ENCODE peak calls at places on chromosomes 2 and 18, in seven cellular contexts. One of them, this sample, is unnamed.

GRCh38 chr2:3631851-3632659 is 25.9 kb upstream of the ALLC start:
- DNase-seq in NCI-H226: no peak
- DNase-seq in NCI-H1092: no peak
- DNase-seq in aorta: no peak
- DNase-seq in hepatocyte: no peak
- DNase-seq in activated CD8-positive, alpha-beta memory T cell treated with anti-CD3 and anti-CD28 coated beads, Interleukin-2, amount 50 U/mL, for 48 hours: peak
- DNase-seq in hypothalamus: no peak
- DNase-seq in this sample: no peak

GRCh38 chr2:1940660-1941059 is 196.3 kb upstream of the PXDN start:
- DNase-seq in NCI-H226: no peak
- DNase-seq in NCI-H1092: no peak
- DNase-seq in aorta: no peak
- DNase-seq in hepatocyte: no peak
- DNase-seq in activated CD8-positive, alpha-beta memory T cell treated with anti-CD3 and anti-CD28 coated beads, Interleukin-2, amount 50 U/mL, for 48 hours: no peak
- DNase-seq in hypothalamus: peak
- DNase-seq in this sample: no peak

GRCh38 chr2:105857076-105857740 is 112.5 kb downstream of the NCK2 start:
- DNase-seq in NCI-H226: no peak
- DNase-seq in NCI-H1092: no peak
- DNase-seq in aorta: no peak
- DNase-seq in hepatocyte: no peak
- DNase-seq in activated CD8-positive, alpha-beta memory T cell treated with anti-CD3 and anti-CD28 coated beads, Interleukin-2, amount 50 U/mL, for 48 hours: peak
- DNase-seq in hypothalamus: no peak
- DNase-seq in this sample: peak

GRCh38 chr2:206614825-206615224 is 27.5 kb upstream of the FAM237A start:
- DNase-seq in NCI-H226: no peak
- DNase-seq in NCI-H1092: no peak
- DNase-seq in aorta: no peak
- DNase-seq in hepatocyte: no peak
- DNase-seq in activated CD8-positive, alpha-beta memory T cell treated with anti-CD3 and anti-CD28 coated beads, Interleukin-2, amount 50 U/mL, for 48 hours: no peak
- DNase-seq in hypothalamus: no peak
- DNase-seq in this sample: no peak

GRCh38 chr2:161426788-161427412 is 10.8 kb downstream of the TBR1 start:
- DNase-seq in NCI-H226: no peak
- DNase-seq in NCI-H1092: no peak
- DNase-seq in aorta: no peak
- DNase-seq in hepatocyte: no peak
- DNase-seq in activated CD8-positive, alpha-beta memory T cell treated with anti-CD3 and anti-CD28 coated beads, Interleukin-2, amount 50 U/mL, for 48 hours: peak
- DNase-seq in hypothalamus: no peak
- DNase-seq in this sample: no peak

GRCh38 chr2:235494716-235495372 is 1.0 kb downstream of the AGAP1 start:
- DNase-seq in NCI-H226: peak
- DNase-seq in NCI-H1092: no peak
- DNase-seq in aorta: peak
- DNase-seq in hepatocyte: peak
- DNase-seq in activated CD8-positive, alpha-beta memory T cell treated with anti-CD3 and anti-CD28 coated beads, Interleukin-2, amount 50 U/mL, for 48 hours: peak
- DNase-seq in hypothalamus: no peak
- DNase-seq in this sample: no peak

GRCh38 chr2:176763111-176763510 is 449.5 kb upstream of the HNRNPA3 start:
- DNase-seq in NCI-H226: no peak
- DNase-seq in NCI-H1092: no peak
- DNase-seq in aorta: no peak
- DNase-seq in hepatocyte: no peak
- DNase-seq in activated CD8-positive, alpha-beta memory T cell treated with anti-CD3 and anti-CD28 coated beads, Interleukin-2, amount 50 U/mL, for 48 hours: no peak
- DNase-seq in hypothalamus: no peak
- DNase-seq in this sample: no peak

GRCh38 chr2:38975009-38975408 is 85.3 kb downstream of the ARHGEF33 start:
- DNase-seq in NCI-H226: no peak
- DNase-seq in NCI-H1092: no peak
- DNase-seq in aorta: no peak
- DNase-seq in hepatocyte: no peak
- DNase-seq in activated CD8-positive, alpha-beta memory T cell treated with anti-CD3 and anti-CD28 coated beads, Interleukin-2, amount 50 U/mL, for 48 hours: no peak
- DNase-seq in hypothalamus: no peak
- DNase-seq in this sample: no peak

GRCh38 chr18:33757037-33757436 is 179.0 kb downstream of the ASXL3 start:
- DNase-seq in NCI-H226: peak
- DNase-seq in NCI-H1092: peak
- DNase-seq in aorta: no peak
- DNase-seq in hepatocyte: no peak
- DNase-seq in activated CD8-positive, alpha-beta memory T cell treated with anti-CD3 and anti-CD28 coated beads, Interleukin-2, amount 50 U/mL, for 48 hours: no peak
- DNase-seq in hypothalamus: no peak
- DNase-seq in this sample: no peak

GRCh38 chr2:170554278-170554955 is 160.7 kb upstream of the SP5 start:
- DNase-seq in NCI-H226: peak
- DNase-seq in NCI-H1092: no peak
- DNase-seq in aorta: peak
- DNase-seq in hepatocyte: no peak
- DNase-seq in activated CD8-positive, alpha-beta memory T cell treated with anti-CD3 and anti-CD28 coated beads, Interleukin-2, amount 50 U/mL, for 48 hours: no peak
- DNase-seq in hypothalamus: peak
- DNase-seq in this sample: no peak

GRCh38 chr2:157777425-157777824 is 98.7 kb downstream of the ACVR1 start:
- DNase-seq in NCI-H226: no peak
- DNase-seq in NCI-H1092: peak
- DNase-seq in aorta: peak
- DNase-seq in hepatocyte: peak
- DNase-seq in activated CD8-positive, alpha-beta memory T cell treated with anti-CD3 and anti-CD28 coated beads, Interleukin-2, amount 50 U/mL, for 48 hours: no peak
- DNase-seq in hypothalamus: peak
- DNase-seq in this sample: peak

GRCh38 chr2:240234503-240234951 is 94.1 kb upstream of the OTOS start:
- DNase-seq in NCI-H226: no peak
- DNase-seq in NCI-H1092: no peak
- DNase-seq in aorta: peak
- DNase-seq in hepatocyte: no peak
- DNase-seq in activated CD8-positive, alpha-beta memory T cell treated with anti-CD3 and anti-CD28 coated beads, Interleukin-2, amount 50 U/mL, for 48 hours: no peak
- DNase-seq in hypothalamus: no peak
- DNase-seq in this sample: no peak

GRCh38 chr2:26651458-26652155 is 10.4 kb upstream of the CIB4 start:
- DNase-seq in NCI-H226: no peak
- DNase-seq in NCI-H1092: no peak
- DNase-seq in aorta: no peak
- DNase-seq in hepatocyte: no peak
- DNase-seq in activated CD8-positive, alpha-beta memory T cell treated with anti-CD3 and anti-CD28 coated beads, Interleukin-2, amount 50 U/mL, for 48 hours: peak
- DNase-seq in hypothalamus: no peak
- DNase-seq in this sample: no peak

GRCh38 chr2:134500211-134500935 is 218.4 kb downstream of the TMEM163 start:
- DNase-seq in NCI-H226: no peak
- DNase-seq in NCI-H1092: no peak
- DNase-seq in aorta: no peak
- DNase-seq in hepatocyte: peak
- DNase-seq in activated CD8-positive, alpha-beta memory T cell treated with anti-CD3 and anti-CD28 coated beads, Interleukin-2, amount 50 U/mL, for 48 hours: no peak
- DNase-seq in hypothalamus: no peak
- DNase-seq in this sample: no peak

GRCh38 chr2:158009425-158009824 is 92.3 kb upstream of the UPP2 start:
- DNase-seq in NCI-H226: no peak
- DNase-seq in NCI-H1092: no peak
- DNase-seq in aorta: no peak
- DNase-seq in hepatocyte: peak
- DNase-seq in activated CD8-positive, alpha-beta memory T cell treated with anti-CD3 and anti-CD28 coated beads, Interleukin-2, amount 50 U/mL, for 48 hours: no peak
- DNase-seq in hypothalamus: no peak
- DNase-seq in this sample: no peak

GRCh38 chr2:148259674-148260073 is 238.8 kb downstream of the MBD5 start:
- DNase-seq in NCI-H226: peak
- DNase-seq in NCI-H1092: no peak
- DNase-seq in aorta: no peak
- DNase-seq in hepatocyte: peak
- DNase-seq in activated CD8-positive, alpha-beta memory T cell treated with anti-CD3 and anti-CD28 coated beads, Interleukin-2, amount 50 U/mL, for 48 hours: no peak
- DNase-seq in hypothalamus: no peak
- DNase-seq in this sample: no peak

GRCh38 chr18:50819027-50819726 is 639 bp downstream of the MRO start:
- DNase-seq in NCI-H226: no peak
- DNase-seq in NCI-H1092: no peak
- DNase-seq in aorta: peak
- DNase-seq in hepatocyte: peak
- DNase-seq in activated CD8-positive, alpha-beta memory T cell treated with anti-CD3 and anti-CD28 coated beads, Interleukin-2, amount 50 U/mL, for 48 hours: no peak
- DNase-seq in hypothalamus: peak
- DNase-seq in this sample: no peak

GRCh38 chr2:50957880-50958279 is 74.1 kb downstream of the NRXN1 start:
- DNase-seq in NCI-H226: no peak
- DNase-seq in NCI-H1092: no peak
- DNase-seq in aorta: no peak
- DNase-seq in hepatocyte: no peak
- DNase-seq in activated CD8-positive, alpha-beta memory T cell treated with anti-CD3 and anti-CD28 coated beads, Interleukin-2, amount 50 U/mL, for 48 hours: no peak
- DNase-seq in hypothalamus: no peak
- DNase-seq in this sample: no peak

GRCh38 chr2:235021752-235022151 is 69.9 kb downstream of the SH3BP4 start:
- DNase-seq in NCI-H226: peak
- DNase-seq in NCI-H1092: no peak
- DNase-seq in aorta: no peak
- DNase-seq in hepatocyte: no peak
- DNase-seq in activated CD8-positive, alpha-beta memory T cell treated with anti-CD3 and anti-CD28 coated beads, Interleukin-2, amount 50 U/mL, for 48 hours: no peak
- DNase-seq in hypothalamus: no peak
- DNase-seq in this sample: no peak

GRCh38 chr2:233438573-233439147 is 84.4 kb downstream of the DGKD start:
- DNase-seq in NCI-H226: no peak
- DNase-seq in NCI-H1092: no peak
- DNase-seq in aorta: no peak
- DNase-seq in hepatocyte: no peak
- DNase-seq in activated CD8-positive, alpha-beta memory T cell treated with anti-CD3 and anti-CD28 coated beads, Interleukin-2, amount 50 U/mL, for 48 hours: no peak
- DNase-seq in hypothalamus: no peak
- DNase-seq in this sample: no peak

GRCh38 chr18:45167631-45168225 is 447.5 kb upstream of the SLC14A2 start:
- DNase-seq in NCI-H226: peak
- DNase-seq in NCI-H1092: no peak
- DNase-seq in aorta: no peak
- DNase-seq in hepatocyte: no peak
- DNase-seq in activated CD8-positive, alpha-beta memory T cell treated with anti-CD3 and anti-CD28 coated beads, Interleukin-2, amount 50 U/mL, for 48 hours: no peak
- DNase-seq in hypothalamus: no peak
- DNase-seq in this sample: no peak

GRCh38 chr2:223414646-223415045 is 187.5 kb downstream of the SCG2 start:
- DNase-seq in NCI-H226: no peak
- DNase-seq in NCI-H1092: no peak
- DNase-seq in aorta: peak
- DNase-seq in hepatocyte: peak
- DNase-seq in activated CD8-positive, alpha-beta memory T cell treated with anti-CD3 and anti-CD28 coated beads, Interleukin-2, amount 50 U/mL, for 48 hours: no peak
- DNase-seq in hypothalamus: no peak
- DNase-seq in this sample: no peak

GRCh38 chr2:393711-394696 is 106.1 kb upstream of the ALKAL2 start:
- DNase-seq in NCI-H226: peak
- DNase-seq in NCI-H1092: peak
- DNase-seq in aorta: no peak
- DNase-seq in hepatocyte: peak
- DNase-seq in activated CD8-positive, alpha-beta memory T cell treated with anti-CD3 and anti-CD28 coated beads, Interleukin-2, amount 50 U/mL, for 48 hours: peak
- DNase-seq in hypothalamus: peak
- DNase-seq in this sample: peak

GRCh38 chr2:118351796-118352195 is 263.5 kb downstream of the INSIG2 start:
- DNase-seq in NCI-H226: no peak
- DNase-seq in NCI-H1092: no peak
- DNase-seq in aorta: no peak
- DNase-seq in hepatocyte: no peak
- DNase-seq in activated CD8-positive, alpha-beta memory T cell treated with anti-CD3 and anti-CD28 coated beads, Interleukin-2, amount 50 U/mL, for 48 hours: no peak
- DNase-seq in hypothalamus: no peak
- DNase-seq in this sample: no peak

GRCh38 chr2:236101311-236101950 is 66.8 kb downstream of the GBX2 start:
- DNase-seq in NCI-H226: no peak
- DNase-seq in NCI-H1092: no peak
- DNase-seq in aorta: no peak
- DNase-seq in hepatocyte: no peak
- DNase-seq in activated CD8-positive, alpha-beta memory T cell treated with anti-CD3 and anti-CD28 coated beads, Interleukin-2, amount 50 U/mL, for 48 hours: no peak
- DNase-seq in hypothalamus: no peak
- DNase-seq in this sample: no peak

GRCh38 chr2:149931486-149931885 is 343.9 kb upstream of the MMADHC start:
- DNase-seq in NCI-H226: no peak
- DNase-seq in NCI-H1092: no peak
- DNase-seq in aorta: no peak
- DNase-seq in hepatocyte: no peak
- DNase-seq in activated CD8-positive, alpha-beta memory T cell treated with anti-CD3 and anti-CD28 coated beads, Interleukin-2, amount 50 U/mL, for 48 hours: no peak
- DNase-seq in hypothalamus: no peak
- DNase-seq in this sample: no peak

GRCh38 chr18:68445131-68445530 is 269.8 kb downstream of the TMX3 start:
- DNase-seq in NCI-H226: no peak
- DNase-seq in NCI-H1092: no peak
- DNase-seq in aorta: no peak
- DNase-seq in hepatocyte: no peak
- DNase-seq in activated CD8-positive, alpha-beta memory T cell treated with anti-CD3 and anti-CD28 coated beads, Interleukin-2, amount 50 U/mL, for 48 hours: no peak
- DNase-seq in hypothalamus: no peak
- DNase-seq in this sample: no peak

GRCh38 chr2:175449616-175450015 is 268.1 kb upstream of the ATP5MC3 start:
- DNase-seq in NCI-H226: no peak
- DNase-seq in NCI-H1092: no peak
- DNase-seq in aorta: no peak
- DNase-seq in hepatocyte: no peak
- DNase-seq in activated CD8-positive, alpha-beta memory T cell treated with anti-CD3 and anti-CD28 coated beads, Interleukin-2, amount 50 U/mL, for 48 hours: no peak
- DNase-seq in hypothalamus: no peak
- DNase-seq in this sample: no peak

GRCh38 chr2:13652531-13653313 is 936.0 kb downstream of the TRIB2 start:
- DNase-seq in NCI-H226: no peak
- DNase-seq in NCI-H1092: no peak
- DNase-seq in aorta: no peak
- DNase-seq in hepatocyte: no peak
- DNase-seq in activated CD8-positive, alpha-beta memory T cell treated with anti-CD3 and anti-CD28 coated beads, Interleukin-2, amount 50 U/mL, for 48 hours: no peak
- DNase-seq in hypothalamus: no peak
- DNase-seq in this sample: no peak

This sample was measured in T-helper 1 cell.